ENCODE peak calls at places on chromosome 13, in seven cellular contexts. H, I, W, P, S, M and F are unnamed samples.
A peak's percentile ranks its signal among the peaks of the same experiment; 100 is the strongest.

GRCh38 chr13:57632276-57633140 is 964 bp downstream of the PCDH17 start:
- DNase-seq in S (no peak), W (no peak), M (peak; percentile 33), H (no peak), P (peak; percentile 51), I (no peak), F (peak; percentile 57)

GRCh38 chr13:34469212-34469983 is 472.7 kb upstream of the NBEA start:
- DNase-seq in I (no peak), H (no peak), W (no peak), M (no peak), P (peak; percentile 86), S (no peak), F (no peak)

GRCh38 chr13:40682449-40683240 is 16.2 kb upstream of the FOXO1 start:
- DNase-seq in S (no peak), P (peak; percentile 39), H (peak; percentile 35), I (no peak), M (no peak), W (no peak), F (no peak)

GRCh38 chr13:112333756-112334543 is 42.2 kb upstream of the SPACA7 start:
- DNase-seq in H (no peak), W (no peak), P (peak; percentile 5), I (no peak), M (no peak), S (no peak), F (no peak)

GRCh38 chr13:35793823-35794222 is 317.3 kb upstream of the MAB21L1 start:
- DNase-seq in S (no peak), M (no peak), P (peak; percentile 2), H (no peak), I (no peak), W (no peak), F (no peak)

GRCh38 chr13:106710267-106710666 is 142.3 kb upstream of the ARGLU1 start:
- DNase-seq in I (no peak), H (no peak), S (no peak), P (peak; percentile 4), M (no peak), W (no peak), F (no peak)

GRCh38 chr13:101709952-101710351 is 257.5 kb downstream of the ITGBL1 start:
- DNase-seq in P (no peak), S (no peak), H (no peak), I (no peak), W (no peak), M (no peak), F (no peak)

GRCh38 chr13:21453352-21454089 is 5.6 kb downstream of the ZDHHC20 start:
- DNase-seq in M (no peak), I (no peak), W (no peak), P (no peak), S (no peak), H (no peak), F (no peak)

GRCh38 chr13:75319244-75319643 is 162.7 kb downstream of the TBC1D4 start:
- DNase-seq in H (peak; percentile 63), W (no peak), M (no peak), P (peak; percentile 63), I (no peak), S (peak; percentile 16), F (no peak)

GRCh38 chr13:40272776-40273139 is 393.7 kb downstream of the FOXO1 start:
- DNase-seq in S (peak; percentile 21), H (peak; percentile 8), W (no peak), M (no peak), I (no peak), P (peak; percentile 90), F (no peak)

GRCh38 chr13:40094056-40094455 is 438.6 kb downstream of the COG6 start:
- DNase-seq in W (no peak), P (no peak), H (no peak), M (no peak), S (no peak), I (no peak), F (no peak)

GRCh38 chr13:41356788-41357187 is 45.7 kb downstream of the NAA16 start:
- DNase-seq in I (no peak), W (no peak), S (no peak), P (no peak), M (no peak), H (no peak), F (no peak)

GRCh38 chr13:65882810-65883209 is 1347.3 kb downstream of the PCDH9 start:
- DNase-seq in P (no peak), I (no peak), H (no peak), M (no peak), S (no peak), W (no peak), F (no peak)
- TF ChIP-seq CTCF in P (no peak), I (no peak), H (no peak), M (peak; percentile 47), S (peak; percentile 8), W (no peak), F (peak; percentile 26)

GRCh38 chr13:95357875-95358274 is 56.6 kb upstream of the ABCC4 start:
- DNase-seq in P (no peak), H (no peak), I (no peak), M (no peak), S (no peak), W (no peak), F (no peak)

GRCh38 chr13:95360052-95360451 is 58.8 kb upstream of the ABCC4 start:
- DNase-seq in M (no peak), W (no peak), H (no peak), P (no peak), I (no peak), S (no peak), F (no peak)

GRCh38 chr13:95360464-95361097 is 59.3 kb upstream of the ABCC4 start:
- DNase-seq in I (peak; percentile 16), M (no peak), H (peak; percentile 49), S (no peak), W (no peak), P (peak; percentile 29), F (no peak)

GRCh38 chr13:95367309-95367843 is 66.1 kb upstream of the ABCC4 start:
- DNase-seq in P (no peak), W (no peak), H (no peak), I (no peak), M (no peak), S (no peak), F (no peak)

GRCh38 chr13:95362666-95363065 is 61.4 kb upstream of the ABCC4 start:
- DNase-seq in W (no peak), P (no peak), M (no peak), H (no peak), S (no peak), I (no peak), F (no peak)
- TF ChIP-seq CTCF in W (no peak), P (no peak), M (no peak), H (no peak), S (no peak), I (no peak), F (no peak)

DNA sequence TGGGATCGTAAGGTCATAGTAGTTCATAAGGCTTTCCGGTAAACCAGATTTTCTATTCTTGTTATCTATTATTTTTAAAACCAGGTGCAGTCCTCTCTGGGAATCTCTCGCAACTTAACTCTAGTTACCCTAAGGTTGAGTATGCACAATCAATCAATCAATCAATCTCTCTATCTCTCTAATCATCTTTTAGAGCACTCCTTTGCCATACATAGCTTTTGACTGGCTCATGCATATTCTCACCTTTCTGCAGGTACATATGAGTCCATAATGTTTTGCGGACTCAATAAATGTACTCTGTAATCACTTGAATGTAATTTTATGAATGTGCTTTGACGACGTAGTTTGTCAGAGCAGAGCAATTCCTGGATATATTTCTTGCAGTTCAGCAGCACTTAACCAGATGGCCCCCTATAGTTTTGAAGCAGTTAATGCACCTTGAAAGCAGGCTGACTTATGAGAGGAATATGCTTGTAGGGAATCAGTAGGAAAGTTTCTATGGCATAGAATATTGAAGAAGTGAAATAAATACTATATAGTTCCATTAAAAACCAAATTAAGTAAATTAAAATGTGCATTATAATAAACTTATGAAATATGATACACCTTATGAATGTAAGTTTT is 524.7 kb downstream of the GPC5 start:
- DNase-seq in M (no peak), S (no peak), H (no peak), I (no peak), P (no peak), W (no peak), F (no peak)
- TF ChIP-seq CTCF in M (peak; percentile 49), S (no peak), H (no peak), I (no peak), P (no peak), W (no peak), F (peak; percentile 50)

DNA sequence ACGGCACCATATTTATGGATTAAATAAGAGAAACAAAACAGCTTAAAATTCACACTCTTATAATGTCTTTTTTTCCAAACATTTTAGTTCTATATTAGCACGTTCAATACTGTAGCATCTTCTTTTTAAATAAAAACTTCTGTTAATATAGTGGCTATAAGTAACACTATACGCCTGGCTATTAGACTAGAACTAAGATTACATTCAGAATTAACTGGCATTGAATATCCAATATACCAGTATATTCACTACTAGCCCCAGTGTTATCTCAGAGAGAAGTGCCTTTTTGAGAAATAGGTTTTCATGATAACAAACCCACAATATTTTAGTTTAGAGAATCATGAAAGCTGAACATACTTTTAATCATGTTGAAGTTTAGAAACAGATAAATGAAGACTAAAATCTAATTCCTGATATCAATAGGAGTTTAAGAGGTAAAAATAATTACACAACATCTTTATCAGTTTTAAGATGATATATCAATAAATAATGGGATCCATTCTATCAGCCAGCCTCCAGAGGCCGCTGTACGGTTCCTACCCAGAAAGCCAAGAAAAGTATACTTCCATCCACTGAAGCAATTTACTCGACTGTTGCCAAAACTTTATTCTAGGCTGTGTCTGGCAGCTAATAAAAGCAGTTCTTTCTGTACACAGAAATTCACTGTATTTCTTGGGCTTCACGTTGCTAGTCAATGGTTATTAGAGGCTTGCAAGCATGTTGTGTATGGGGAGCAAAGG is 1113.4 kb upstream of the MIR17HG start:
- DNase-seq in S (no peak), I (no peak), H (no peak), M (no peak), P (no peak), W (no peak), F (no peak)
- TF ChIP-seq CTCF in S (peak; percentile 9), I (no peak), H (no peak), M (no peak), P (no peak), W (no peak), F (no peak)

GRCh38 chr13:99577934-99578917 is 77.0 kb downstream of the TM9SF2 start:
- DNase-seq in I (no peak), H (no peak), S (no peak), P (no peak), M (peak; percentile 40), W (no peak), F (no peak)
- TF ChIP-seq CTCF in I (no peak), H (peak; percentile 15), S (no peak), P (peak; percentile 41), M (peak; percentile 17), W (no peak), F (no peak)

DNA sequence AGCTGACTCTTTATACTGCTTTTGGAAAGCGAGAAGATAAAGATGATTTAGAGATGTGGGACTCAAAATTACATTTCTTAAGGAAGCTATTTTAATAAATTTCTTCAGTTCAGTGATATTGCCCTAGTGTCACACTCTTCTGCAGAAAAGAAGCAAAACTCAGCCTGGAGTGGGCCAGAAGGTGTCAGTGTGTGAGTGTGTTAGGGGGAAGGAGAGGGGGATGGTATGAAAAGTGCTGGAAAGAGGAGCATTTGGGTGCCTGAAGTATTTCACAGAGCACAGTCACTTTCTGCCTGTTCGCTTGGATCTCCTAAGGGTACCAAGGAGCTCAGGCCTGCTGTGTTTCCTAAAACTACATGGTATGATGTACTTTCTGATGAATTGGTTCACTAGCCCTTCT is 84.5 kb upstream of the FRY start:
- DNase-seq in I (no peak), S (no peak), P (no peak), H (no peak), W (no peak), M (no peak), F (no peak)
- TF ChIP-seq CTCF in I (no peak), S (peak; percentile 8), P (no peak), H (no peak), W (no peak), M (no peak), F (no peak)